ENCODE peak calls at places on chromosome 4, in nine cellular contexts. Y is psoas muscle, T is lung, H is RWPE2, V is A673, R is IMR-90, F is astrocyte, W is keratinocyte, I is kidney. P is an unnamed sample.

GRCh38 chr4:70721747-70722146 is at the start of gene RUFY3:
- DNase-seq in Y (no peak), T (no peak), H (no peak), V (peak; percentile 38), R (peak; percentile 98), F (peak; percentile 96), W (no peak), I (no peak), P (no peak)

GRCh38 chr4:142801966-142802365 is 44.1 kb downstream of the INPP4B start:
- DNase-seq in Y (no peak), T (no peak), H (no peak), V (no peak), R (no peak), F (no peak), W (no peak), I (no peak), P (peak; percentile 94)

GRCh38 chr4:186190456-186191265 is 706 bp upstream of the CYP4V2 start:
- DNase-seq in Y (no peak), T (no peak), H (no peak), V (peak; percentile 68), R (no peak), F (peak; percentile 10), W (no peak), I (peak; percentile 89), P (peak; percentile 14)

GRCh38 chr4:108926058-108926457 is 163.2 kb upstream of the ETNPPL start:
- DNase-seq in Y (no peak), T (no peak), H (no peak), V (peak; percentile 22), R (peak; percentile 41), F (no peak), W (no peak), I (no peak), P (no peak)

GRCh38 chr4:176792348-176793059 is at the start of gene VEGFC:
- DNase-seq in Y (peak; percentile 78), T (peak; percentile 44), H (peak; percentile 71), V (peak; percentile 56), R (peak; percentile 73), F (no peak), W (no peak), I (peak; percentile 75), P (peak; percentile 38)

GRCh38 chr4:152559641-152560040 is 23.7 kb upstream of the FBXW7 start:
- DNase-seq in Y (no peak), T (no peak), H (no peak), V (no peak), R (no peak), F (no peak), W (no peak), I (no peak), P (no peak)

GRCh38 chr4:155509619-155510018 is 132.9 kb upstream of the MAP9 start:
- DNase-seq in Y (no peak), T (no peak), H (no peak), V (peak; percentile 7), R (peak; percentile 57), F (no peak), W (no peak), I (no peak), P (peak; percentile 29)

GRCh38 chr4:41880840-41881831 is 54.1 kb upstream of the TMEM33 start:
- DNase-seq in Y (peak; percentile 36), T (no peak), H (no peak), V (no peak), R (no peak), F (no peak), W (no peak), I (no peak), P (no peak)

GRCh38 chr4:12723849-12724447 is 760.2 kb downstream of the RAB28 start:
- DNase-seq in Y (no peak), T (no peak), H (no peak), V (peak; percentile 3), R (no peak), F (no peak), W (no peak), I (no peak), P (no peak)

GRCh38 chr4:10006236-10006603 is 15.1 kb downstream of the SLC2A9 start:
- DNase-seq in Y (no peak), T (peak; percentile 73), H (no peak), V (peak; percentile 15), R (no peak), F (peak; percentile 21), W (no peak), I (no peak), P (peak; percentile 94)

GRCh38 chr4:54550415-54551171 is 107.2 kb upstream of the KIT start:
- DNase-seq in Y (no peak), T (no peak), H (no peak), V (no peak), R (peak; percentile 40), F (no peak), W (no peak), I (no peak), P (peak; percentile 8)

DNA sequence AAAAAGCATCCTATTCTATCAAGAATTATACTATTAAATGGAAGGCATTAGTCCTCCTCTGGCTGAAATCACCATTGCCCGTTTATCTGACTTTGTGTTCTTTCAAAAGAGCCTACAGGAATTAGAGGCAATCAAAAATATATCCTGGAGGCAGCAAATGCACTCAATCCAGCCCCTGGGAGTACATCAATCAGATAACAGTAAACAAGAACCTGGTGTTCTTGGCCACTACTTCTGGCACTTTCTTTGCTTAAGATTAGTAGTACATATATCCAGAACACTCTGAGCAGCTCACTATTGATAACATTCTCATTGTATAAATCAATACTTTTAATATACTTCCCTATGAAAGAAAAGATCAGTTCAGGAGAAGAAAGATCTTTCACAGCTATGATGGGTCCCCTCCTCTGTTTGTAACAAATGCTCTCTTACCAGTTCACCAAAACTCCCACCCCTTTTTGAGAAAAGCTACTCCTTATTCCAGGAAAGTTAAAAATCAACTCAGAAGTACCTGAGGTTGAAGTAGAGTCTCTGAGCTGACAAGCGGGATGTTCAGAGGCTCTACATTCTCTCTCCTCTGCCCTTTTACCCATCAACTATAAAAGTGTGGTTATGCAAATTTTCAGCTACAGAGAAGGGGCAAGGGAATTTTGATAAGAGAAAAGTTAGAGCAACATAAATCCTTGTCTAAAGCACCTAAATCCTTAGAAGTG is 176.0 kb downstream of the COX18 start:
- DNase-seq in Y (no peak), T (no peak), H (no peak), V (no peak), R (no peak), F (no peak), W (no peak), I (no peak), P (no peak)
- H3K36me3 ChIP-seq in Y (no peaks in the 10 kb centered on the region), T (no peaks in the 10 kb centered on the region), H (no peaks in the 10 kb centered on the region), V (no peaks in the 10 kb centered on the region), R (no peaks in the 10 kb centered on the region), F (no peaks in the 10 kb centered on the region), W (no peaks in the 10 kb centered on the region), I (no peaks in the 10 kb centered on the region), P (no peaks in the 10 kb centered on the region)

GRCh38 chr4:5870220-5870619 is 22.7 kb downstream of the CRMP1 start:
- DNase-seq in Y (no peak), T (no peak), H (no peak), V (peak; percentile 64), R (no peak), F (no peak), W (no peak), I (no peak), P (no peak)
- H3K4me3 ChIP-seq in Y (no peak overlapping the region), T (no peak overlapping the region), H (no peak overlapping the region), V (peak overlapping the region; percentile 21), R (no peak overlapping the region), F (no peak overlapping the region), W (no peak overlapping the region), I (no peak overlapping the region), P (no peak overlapping the region)

DNA sequence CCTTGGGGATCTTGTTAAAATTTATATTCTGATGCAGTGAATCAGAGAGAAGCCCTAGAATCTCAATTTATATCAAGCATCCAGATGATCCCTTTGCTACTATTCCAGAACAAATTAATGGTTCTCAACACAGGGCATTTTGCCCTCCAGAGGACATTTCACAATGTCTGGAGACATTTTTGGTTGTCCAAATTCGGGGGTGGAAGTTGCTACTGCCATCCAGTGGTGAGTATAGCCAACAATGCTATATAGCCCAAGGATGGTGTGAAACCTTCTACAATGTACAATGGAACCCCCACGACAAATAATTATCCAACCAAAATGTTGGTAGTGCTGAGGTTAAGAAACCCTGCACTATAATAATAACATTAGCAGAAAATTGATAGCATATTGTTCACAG is 2440.0 kb downstream of the PCDH7 start:
- DNase-seq in Y (no peak), T (no peak), H (no peak), V (peak; percentile 42), R (peak; percentile 1), F (no peak), W (no peak), I (no peak), P (peak; percentile 13)
- TF ChIP-seq CTCF in Y (peak; percentile 9), T (no peak), H (peak; percentile 66), V (peak; percentile 51), R (peak; percentile 38), F (peak; percentile 25), W (peak; percentile 36), I (peak; percentile 21), P (peak; percentile 30)

DNA sequence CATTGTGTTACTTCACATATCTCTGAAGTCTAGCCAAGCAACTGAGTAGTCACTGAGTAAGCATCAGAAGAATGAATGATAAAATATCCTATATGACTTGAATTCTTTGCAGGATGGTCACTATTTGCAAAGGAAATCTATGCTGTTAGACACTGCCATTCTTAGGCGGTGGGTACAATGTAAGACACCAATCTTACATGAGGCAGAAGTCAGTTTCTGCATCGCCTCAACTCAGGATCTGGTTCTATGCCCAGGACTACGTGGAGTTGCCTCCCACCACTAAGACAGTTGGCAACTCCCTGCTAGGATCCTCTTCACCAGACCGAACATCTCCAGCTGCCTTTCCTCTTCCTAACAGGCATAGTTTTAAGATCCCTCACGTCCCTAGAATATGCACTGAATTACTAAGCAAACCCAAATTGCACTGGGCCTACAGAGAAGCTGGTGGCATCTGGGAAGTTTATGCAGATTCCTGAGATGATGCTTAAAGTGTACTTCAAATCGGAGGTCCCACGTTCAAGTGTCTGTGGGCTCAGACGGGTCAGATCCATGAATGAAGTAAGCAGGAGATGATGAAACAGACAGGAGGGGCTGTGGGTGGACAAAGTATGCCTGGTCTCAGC is 45.6 kb downstream of the SEL1L3 start:
- DNase-seq in Y (no peak), T (no peak), H (no peak), V (no peak), R (peak; percentile 86), F (peak; percentile 90), W (no peak), I (no peak), P (peak; percentile 87)
- H3K36me3 ChIP-seq in Y (peaks cover 4% of the 10 kb centered on the region), T (peaks cover 20% of the 10 kb centered on the region), H (peaks cover 15% of the 10 kb centered on the region), V (peaks cover 3% of the 10 kb centered on the region), R (peaks cover 3% of the 10 kb centered on the region), F (no peaks in the 10 kb centered on the region), W (peaks cover 3% of the 10 kb centered on the region), I (no peaks in the 10 kb centered on the region), P (peaks cover 10% of the 10 kb centered on the region)

GRCh38 chr4:78092850-78093249 is 35.7 kb downstream of the FRAS1 start:
- DNase-seq in Y (no peak), T (no peak), H (no peak), V (no peak), R (no peak), F (no peak), W (no peak), I (no peak), P (no peak)
- H3K4me3 ChIP-seq in Y (no peak overlapping the region), T (no peak overlapping the region), H (no peak overlapping the region), V (no peak overlapping the region), R (no peak overlapping the region), F (no peak overlapping the region), W (no peak overlapping the region), I (no peak overlapping the region), P (no peak overlapping the region)

DNA sequence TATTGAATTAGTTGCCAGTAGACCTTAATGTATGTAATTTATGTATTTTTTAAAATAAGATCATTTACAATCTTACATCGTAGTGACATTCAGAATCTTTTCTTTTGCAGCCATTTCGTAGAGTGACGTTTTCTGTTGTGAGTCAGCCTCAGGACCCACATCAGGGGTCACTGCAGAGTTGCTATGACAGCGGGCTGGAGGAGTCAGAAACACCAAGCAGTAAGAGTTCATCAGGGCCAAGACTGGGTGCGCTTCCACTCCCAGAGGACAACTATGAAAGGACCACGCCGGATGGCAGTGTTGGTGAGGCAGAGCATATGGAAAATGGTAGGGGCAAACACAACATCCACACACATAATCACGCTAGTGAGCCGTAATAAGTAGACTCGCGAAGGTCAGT is 199.9 kb downstream of the PCDH7 start:
- DNase-seq in Y (no peak), T (no peak), H (no peak), V (no peak), R (no peak), F (no peak), W (no peak), I (no peak), P (no peak)
- TF ChIP-seq CTCF in Y (no peak), T (no peak), H (no peak), V (no peak), R (no peak), F (no peak), W (no peak), I (no peak), P (no peak)

P was measured in bronchial epithelial cell.